ENCODE peak calls at places on chromosomes 13 and 19, in five cellular contexts. R is GM23338, T is GM12878, A is endothelial cell of umbilical vein, F is HepG2. Y is an unnamed sample.

GRCh38 chr13:77026783-77027621 is at the start of gene FBXL3:
- DNase-seq in F (peak), T (peak), A (peak), R (peak), Y (no peak)

GRCh38 chr13:91381371-91381770 is 17.1 kb upstream of the GPC5 start:
- DNase-seq in T (no peak), A (peak), R (no peak), F (no peak), Y (no peak)

GRCh38 chr13:98481511-98481951 is 95.4 kb downstream of the STK24 start:
- DNase-seq in R (no peak), F (no peak), A (no peak), T (no peak), Y (no peak)

GRCh38 chr19:34224996-34225658 is 29.2 kb upstream of the GARRE1 start:
- DNase-seq in A (no peak), F (no peak), R (peak), T (no peak), Y (no peak)

GRCh38 chr19:1061987-1062386 is 5.0 kb upstream of the ARHGAP45 start:
- DNase-seq in F (no peak), R (no peak), T (no peak), A (no peak), Y (no peak)

GRCh38 chr13:33164331-33164730 is 121.2 kb downstream of the STARD13 start:
- DNase-seq in A (no peak), R (no peak), T (no peak), F (peak), Y (no peak)

GRCh38 chr13:99028890-99029289 is 51.0 kb upstream of the DOCK9 start:
- DNase-seq in A (no peak), R (peak), F (no peak), T (no peak), Y (no peak)

GRCh38 chr13:24381539-24382265 is 72.3 kb downstream of the C1QTNF9 start:
- DNase-seq in T (no peak), F (no peak), A (no peak), R (peak), Y (no peak)

GRCh38 chr19:289651-290538 is 1.3 kb downstream of the PLPP2 start:
- DNase-seq in R (peak), T (no peak), F (peak), A (peak), Y (no peak)

GRCh38 chr19:4910594-4911273 is 1.4 kb downstream of the UHRF1 start:
- DNase-seq in R (no peak), T (no peak), F (no peak), A (peak), Y (no peak)

GRCh38 chr19:35278578-35279284 is 3.6 kb upstream of the HAMP start:
- DNase-seq in F (no peak), A (no peak), R (no peak), T (no peak), Y (no peak)

GRCh38 chr13:101739382-101740178 is 287.1 kb downstream of the ITGBL1 start:
- DNase-seq in A (no peak), F (peak), T (peak), R (no peak), Y (no peak)

GRCh38 chr13:97434417-97435296 is 688 bp downstream of the RAP2A start:
- DNase-seq in T (no peak), F (no peak), A (peak), R (peak), Y (no peak)

GRCh38 chr13:39506559-39507390 is 96.2 kb downstream of the LHFPL6 start:
- DNase-seq in A (no peak), F (no peak), R (peak), T (no peak), Y (no peak)
- TF ChIP-seq POLR2AphosphoS5 in A (no peak), F (no peak), R (no peak), T (no peak), Y (no peak)

GRCh38 chr19:12722566-12723382 is 958 bp downstream of the TNPO2 start:
- DNase-seq in F (peak), R (peak), A (peak), T (peak), Y (peak)

GRCh38 chr19:12721656-12722565 is 1.8 kb downstream of the TNPO2 start:
- DNase-seq in A (peak), R (peak), T (no peak), F (peak), Y (no peak)

GRCh38 chr19:12720851-12721655 is 2.7 kb downstream of the TNPO2 start:
- DNase-seq in A (no peak), T (no peak), R (peak), F (no peak), Y (no peak)

GRCh38 chr19:12723383-12723642 is 419 bp downstream of the TNPO2 start:
- DNase-seq in R (peak), T (no peak), A (no peak), F (no peak), Y (no peak)

GRCh38 chr19:12720296-12720695 is 3.4 kb downstream of the TNPO2 start:
- DNase-seq in F (no peak), R (no peak), T (no peak), A (no peak), Y (no peak)
- H3K27ac ChIP-seq in F (peak), R (peak), T (no peak), A (no peak), Y (no peak)

GRCh38 chr19:38175422-38175821 is 48.6 kb downstream of the DPF1 start:
- DNase-seq in A (no peak), R (no peak), F (no peak), T (no peak), Y (no peak)
- TF ChIP-seq EZH2 in A (no peak), R (no peak), F (no peak), T (no peak), Y (no peak)

DNA sequence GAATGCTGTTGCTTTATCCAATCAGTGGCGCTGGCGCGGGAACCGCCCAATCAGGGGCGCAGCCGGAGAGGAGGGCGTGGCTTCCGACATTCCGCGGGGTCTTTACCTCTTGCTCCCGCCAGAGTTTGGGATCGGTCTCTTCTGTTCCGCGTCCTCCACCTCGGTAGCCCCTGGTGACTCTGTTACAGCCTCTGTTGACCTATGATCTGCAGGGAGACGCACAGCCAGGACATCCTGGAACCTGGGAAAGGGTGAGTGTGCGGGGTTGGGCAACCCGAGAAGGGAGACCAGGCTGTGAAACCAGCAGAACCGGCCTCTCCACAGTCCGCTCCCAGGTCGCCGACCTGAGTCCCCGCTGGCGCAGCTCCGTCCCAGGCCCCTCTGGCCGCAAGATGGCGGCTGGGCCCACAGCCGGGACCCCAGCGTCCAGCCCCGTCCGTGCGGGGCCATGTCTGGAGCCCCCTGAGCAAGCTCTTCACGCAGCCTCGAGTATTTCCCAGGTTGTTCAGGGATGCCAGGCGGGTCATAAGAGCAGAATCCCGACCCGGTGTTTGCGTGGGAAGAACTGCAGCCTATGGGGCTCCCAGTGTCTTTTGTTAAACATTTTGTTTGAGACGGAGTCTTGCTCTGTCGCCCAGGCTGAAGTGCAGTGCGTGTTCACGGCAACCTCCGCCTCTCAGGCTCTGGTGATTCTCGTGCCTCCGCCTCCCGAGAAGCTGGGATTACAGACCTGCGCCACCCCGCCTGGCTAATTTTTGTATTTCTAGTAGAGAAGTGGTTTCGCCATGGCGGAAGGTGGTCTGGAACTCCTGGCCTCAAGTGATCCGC is 4.4 kb upstream of the ZNF681 start:
- DNase-seq in A (no peak), F (no peak), R (peak), T (peak), Y (no peak)
- TF ChIP-seq POLR2AphosphoS5 in A (no peak), F (no peak), R (peak), T (no peak), Y (no peak)

GRCh38 chr13:28370448-28370847 is 124.5 kb downstream of the FLT1 start:
- DNase-seq in R (no peak), A (no peak), F (no peak), T (no peak), Y (no peak)
- H3K27ac ChIP-seq in R (no peak), A (no peak), F (no peak), T (no peak), Y (no peak)

Y was measured in SK-N-MC.